ENCODE peak calls at places on chromosomes 5 and 9, in five cellular contexts. One of them, this sample, is unnamed. For H3K4me1, the result is how much of the 10 kb centered on the place peaks cover.

GRCh38 chr9:88501086-88501485 is 33.9 kb upstream of the NXNL2 start:
- DNase-seq in left ventricle myocardium inferior: no peak
- DNase-seq in HCT116: no peak
- DNase-seq in Peyer's patch: no peak
- DNase-seq in A549: no peak
- DNase-seq in this sample: no peak

GRCh38 chr5:141478321-141478945 is 2.7 kb downstream of the PCDHGC3 start:
- DNase-seq in HCT116: no peak
- DNase-seq in A549: no peak
- DNase-seq in Peyer's patch: no peak
- DNase-seq in left ventricle myocardium inferior: no peak
- DNase-seq in this sample: no peak

GRCh38 chr9:5361326-5362005 is 21.8 kb upstream of the RLN1 start:
- DNase-seq in left ventricle myocardium inferior: no peak
- DNase-seq in Peyer's patch: no peak
- DNase-seq in HCT116: no peak
- DNase-seq in A549: no peak
- DNase-seq in this sample: no peak

GRCh38 chr5:68071731-68072130 is 143.8 kb upstream of the PIK3R1 start:
- DNase-seq in HCT116: no peak
- DNase-seq in left ventricle myocardium inferior: no peak
- DNase-seq in Peyer's patch: no peak
- DNase-seq in A549: no peak
- DNase-seq in this sample: no peak

GRCh38 chr5:58199087-58199486 is 260.8 kb downstream of the PLK2 start:
- DNase-seq in Peyer's patch: no peak
- DNase-seq in HCT116: no peak
- DNase-seq in A549: no peak
- DNase-seq in left ventricle myocardium inferior: no peak
- DNase-seq in this sample: no peak

GRCh38 chr5:76372320-76373054 is 30.6 kb upstream of the IQGAP2 start:
- DNase-seq in HCT116: peak
- DNase-seq in left ventricle myocardium inferior: no peak
- DNase-seq in A549: peak
- DNase-seq in Peyer's patch: no peak
- DNase-seq in this sample: no peak

GRCh38 chr5:142246263-142246662 is 78.6 kb downstream of the SPRY4 start:
- DNase-seq in HCT116: no peak
- DNase-seq in Peyer's patch: no peak
- DNase-seq in A549: no peak
- DNase-seq in left ventricle myocardium inferior: no peak
- DNase-seq in this sample: peak

GRCh38 chr5:178115136-178115834 is 2.0 kb downstream of the N4BP3 start:
- DNase-seq in left ventricle myocardium inferior: no peak
- DNase-seq in HCT116: no peak
- DNase-seq in Peyer's patch: peak
- DNase-seq in A549: no peak
- DNase-seq in this sample: no peak

GRCh38 chr9:99019523-99020331 is 76.0 kb downstream of the COL15A1 start:
- DNase-seq in A549: peak
- DNase-seq in HCT116: no peak
- DNase-seq in left ventricle myocardium inferior: no peak
- DNase-seq in Peyer's patch: no peak
- DNase-seq in this sample: no peak

GRCh38 chr9:129305246-129305645 is 127.2 kb upstream of the IER5L start:
- DNase-seq in A549: no peak
- DNase-seq in HCT116: no peak
- DNase-seq in Peyer's patch: no peak
- DNase-seq in left ventricle myocardium inferior: no peak
- DNase-seq in this sample: no peak

GRCh38 chr5:176965633-176966032 is 40.9 kb downstream of the UIMC1 start:
- DNase-seq in HCT116: no peak
- DNase-seq in Peyer's patch: no peak
- DNase-seq in left ventricle myocardium inferior: no peak
- DNase-seq in A549: no peak
- DNase-seq in this sample: no peak

GRCh38 chr5:55601209-55601618 is 66.5 kb upstream of the PLPP1 start:
- DNase-seq in Peyer's patch: no peak
- DNase-seq in HCT116: no peak
- DNase-seq in left ventricle myocardium inferior: peak
- DNase-seq in A549: peak
- DNase-seq in this sample: peak

GRCh38 chr9:97706246-97706645 is 9.1 kb upstream of the XPA start:
- DNase-seq in Peyer's patch: no peak
- DNase-seq in left ventricle myocardium inferior: no peak
- DNase-seq in A549: no peak
- DNase-seq in HCT116: no peak
- DNase-seq in this sample: no peak

GRCh38 chr9:90073551-90073950 is 468.7 kb downstream of the GADD45G start:
- DNase-seq in A549: no peak
- DNase-seq in Peyer's patch: no peak
- DNase-seq in left ventricle myocardium inferior: no peak
- DNase-seq in HCT116: no peak
- DNase-seq in this sample: no peak

GRCh38 chr5:155260798-155261197 is 247.2 kb downstream of the KIF4B start:
- DNase-seq in HCT116: peak
- DNase-seq in Peyer's patch: no peak
- DNase-seq in left ventricle myocardium inferior: no peak
- DNase-seq in A549: no peak
- DNase-seq in this sample: no peak

GRCh38 chr5:178249191-178249989 is 16.8 kb upstream of the PHYKPL start:
- DNase-seq in HCT116: no peak
- DNase-seq in left ventricle myocardium inferior: peak
- DNase-seq in Peyer's patch: no peak
- DNase-seq in A549: no peak
- DNase-seq in this sample: no peak

GRCh38 chr5:15209053-15209762 is 290.8 kb upstream of the FBXL7 start:
- DNase-seq in left ventricle myocardium inferior: no peak
- DNase-seq in Peyer's patch: no peak
- DNase-seq in A549: no peak
- DNase-seq in HCT116: no peak
- DNase-seq in this sample: no peak

GRCh38 chr9:92342825-92343488 is 17.2 kb downstream of the CENPP start:
- DNase-seq in HCT116: no peak
- DNase-seq in A549: no peak
- DNase-seq in Peyer's patch: no peak
- DNase-seq in left ventricle myocardium inferior: no peak
- DNase-seq in this sample: no peak

GRCh38 chr5:10524376-10525123 is 39.3 kb upstream of the ANKRD33B start:
- DNase-seq in Peyer's patch: no peak
- DNase-seq in A549: no peak
- DNase-seq in HCT116: no peak
- DNase-seq in left ventricle myocardium inferior: no peak
- DNase-seq in this sample: no peak

GRCh38 chr5:92309336-92309991 is 926.3 kb upstream of the ARRDC3 start:
- DNase-seq in Peyer's patch: no peak
- DNase-seq in left ventricle myocardium inferior: no peak
- DNase-seq in A549: peak
- DNase-seq in HCT116: peak
- DNase-seq in this sample: no peak

GRCh38 chr5:95620030-95620869 is at the start of gene GPR150:
- DNase-seq in A549: peak
- DNase-seq in HCT116: no peak
- DNase-seq in Peyer's patch: peak
- DNase-seq in left ventricle myocardium inferior: peak
- DNase-seq in this sample: peak

GRCh38 chr9:97804059-97804365 is 49.0 kb upstream of the FOXE1 start:
- DNase-seq in HCT116: no peak
- DNase-seq in A549: no peak
- DNase-seq in left ventricle myocardium inferior: no peak
- DNase-seq in Peyer's patch: no peak
- DNase-seq in this sample: no peak

GRCh38 chr5:21391506-21391905 is 1403.5 kb upstream of the CDH18 start:
- DNase-seq in left ventricle myocardium inferior: no peak
- DNase-seq in Peyer's patch: no peak
- DNase-seq in A549: no peak
- DNase-seq in HCT116: no peak
- DNase-seq in this sample: no peak

GRCh38 chr5:107855171-107855570 is 184.4 kb upstream of the EFNA5 start:
- DNase-seq in HCT116: no peak
- DNase-seq in Peyer's patch: no peak
- DNase-seq in A549: no peak
- DNase-seq in left ventricle myocardium inferior: no peak
- DNase-seq in this sample: no peak

GRCh38 chr9:104108315-104108714 is 14.2 kb downstream of the SMC2 start:
- DNase-seq in Peyer's patch: no peak
- DNase-seq in HCT116: no peak
- DNase-seq in left ventricle myocardium inferior: no peak
- DNase-seq in A549: no peak
- DNase-seq in this sample: no peak

GRCh38 chr9:37969130-37969529 is 65.2 kb upstream of the SLC25A51 start:
- DNase-seq in HCT116: no peak
- DNase-seq in A549: peak
- DNase-seq in left ventricle myocardium inferior: peak
- DNase-seq in Peyer's patch: no peak
- DNase-seq in this sample: peak

GRCh38 chr5:116632890-116633289 is 58.3 kb upstream of the SEMA6A start:
- DNase-seq in HCT116: no peak
- DNase-seq in Peyer's patch: no peak
- DNase-seq in left ventricle myocardium inferior: no peak
- DNase-seq in A549: no peak
- DNase-seq in this sample: no peak

GRCh38 chr9:92746567-92747458 is 17.8 kb downstream of the BICD2 start:
- DNase-seq in HCT116: no peak
- DNase-seq in A549: no peak
- DNase-seq in left ventricle myocardium inferior: no peak
- DNase-seq in Peyer's patch: no peak
- DNase-seq in this sample: no peak

GRCh38 chr5:98779264-98779877 is 5.9 kb downstream of the RGMB start:
- DNase-seq in A549: no peak
- DNase-seq in Peyer's patch: no peak
- DNase-seq in left ventricle myocardium inferior: no peak
- DNase-seq in HCT116: no peak
- DNase-seq in this sample: no peak

GRCh38 chr9:70587143-70587710 is 172.8 kb upstream of the KLF9 start:
- DNase-seq in Peyer's patch: no peak
- DNase-seq in A549: no peak
- DNase-seq in left ventricle myocardium inferior: no peak
- DNase-seq in HCT116: no peak
- DNase-seq in this sample: no peak

GRCh38 chr9:70588381-70588780 is 173.9 kb upstream of the KLF9 start:
- DNase-seq in Peyer's patch: no peak
- DNase-seq in A549: no peak
- DNase-seq in HCT116: no peak
- DNase-seq in left ventricle myocardium inferior: no peak
- DNase-seq in this sample: no peak

GRCh38 chr9:70589571-70590263 is 175.3 kb upstream of the KLF9 start:
- DNase-seq in left ventricle myocardium inferior: peak
- DNase-seq in A549: no peak
- DNase-seq in HCT116: no peak
- DNase-seq in Peyer's patch: no peak
- DNase-seq in this sample: no peak

GRCh38 chr9:70590264-70590646 is 175.8 kb upstream of the KLF9 start:
- DNase-seq in HCT116: no peak
- DNase-seq in A549: no peak
- DNase-seq in left ventricle myocardium inferior: no peak
- DNase-seq in Peyer's patch: no peak
- DNase-seq in this sample: no peak

DNA sequence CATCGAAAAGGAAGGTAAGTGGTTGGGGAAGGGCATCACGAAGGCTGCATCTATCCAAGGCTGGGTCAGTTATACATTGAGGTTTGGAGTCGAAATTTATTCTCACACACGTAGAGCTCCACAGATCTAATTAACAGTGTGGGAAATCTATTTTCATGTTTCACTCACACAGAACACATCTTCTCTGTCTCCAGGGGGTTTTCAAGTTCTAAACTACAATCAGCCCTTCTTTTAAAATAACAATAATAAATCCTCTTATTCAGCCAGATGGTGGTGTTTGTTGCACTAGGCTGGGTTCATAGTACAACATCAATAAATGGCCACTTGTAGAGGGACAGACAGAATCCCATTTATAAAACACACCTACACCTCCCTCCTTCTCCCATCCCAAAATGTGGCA is 174.5 kb upstream of the KLF9 start:
- DNase-seq in A549: no peak
- DNase-seq in Peyer's patch: no peak
- DNase-seq in HCT116: no peak
- DNase-seq in left ventricle myocardium inferior: no peak
- DNase-seq in this sample: no peak
- H3K4me1 ChIP-seq in A549: under half
- H3K4me1 ChIP-seq in Peyer's patch: under half
- H3K4me1 ChIP-seq in HCT116: under half
- H3K4me1 ChIP-seq in left ventricle myocardium inferior: half or more
- H3K4me1 ChIP-seq in this sample: under half

GRCh38 chr5:79536193-79536906 is 22.4 kb upstream of the HOMER1 start:
- DNase-seq in Peyer's patch: no peak
- DNase-seq in A549: no peak
- DNase-seq in left ventricle myocardium inferior: no peak
- DNase-seq in HCT116: no peak
- DNase-seq in this sample: no peak

GRCh38 chr5:79540939-79541338 is 27.0 kb upstream of the HOMER1 start:
- DNase-seq in left ventricle myocardium inferior: no peak
- DNase-seq in A549: no peak
- DNase-seq in Peyer's patch: no peak
- DNase-seq in HCT116: no peak
- DNase-seq in this sample: no peak

GRCh38 chr5:79535477-79536192 is 21.7 kb upstream of the HOMER1 start:
- DNase-seq in Peyer's patch: no peak
- DNase-seq in A549: no peak
- DNase-seq in left ventricle myocardium inferior: no peak
- DNase-seq in HCT116: no peak
- DNase-seq in this sample: no peak
- TF ChIP-seq CTCF in Peyer's patch: no peak
- TF ChIP-seq CTCF in A549: no peak
- TF ChIP-seq CTCF in left ventricle myocardium inferior: peak
- TF ChIP-seq CTCF in HCT116: peak
- TF ChIP-seq CTCF in this sample: peak

GRCh38 chr9:87137718-87138117 is 190.4 kb upstream of the GAS1 start:
- DNase-seq in A549: no peak
- DNase-seq in Peyer's patch: no peak
- DNase-seq in HCT116: no peak
- DNase-seq in left ventricle myocardium inferior: no peak
- DNase-seq in this sample: no peak

GRCh38 chr9:87140142-87140541 is 192.8 kb upstream of the GAS1 start:
- DNase-seq in Peyer's patch: no peak
- DNase-seq in HCT116: no peak
- DNase-seq in left ventricle myocardium inferior: no peak
- DNase-seq in A549: no peak
- DNase-seq in this sample: no peak

GRCh38 chr9:87140605-87141109 is 193.4 kb upstream of the GAS1 start:
- DNase-seq in A549: no peak
- DNase-seq in left ventricle myocardium inferior: no peak
- DNase-seq in Peyer's patch: no peak
- DNase-seq in HCT116: no peak
- DNase-seq in this sample: no peak

GRCh38 chr9:87138128-87139040 is 191.1 kb upstream of the GAS1 start:
- DNase-seq in Peyer's patch: no peak
- DNase-seq in HCT116: no peak
- DNase-seq in A549: no peak
- DNase-seq in left ventricle myocardium inferior: no peak
- DNase-seq in this sample: no peak

GRCh38 chr9:87141124-87141523 is 193.8 kb upstream of the GAS1 start:
- DNase-seq in Peyer's patch: no peak
- DNase-seq in left ventricle myocardium inferior: no peak
- DNase-seq in HCT116: no peak
- DNase-seq in A549: no peak
- DNase-seq in this sample: no peak
- H3K4me3 ChIP-seq in Peyer's patch: no peak
- H3K4me3 ChIP-seq in left ventricle myocardium inferior: no peak
- H3K4me3 ChIP-seq in HCT116: no peak
- H3K4me3 ChIP-seq in A549: no peak
- H3K4me3 ChIP-seq in this sample: no peak

GRCh38 chr9:127908660-127908926 is 8.2 kb downstream of the ST6GALNAC4 start:
- DNase-seq in HCT116: no peak
- DNase-seq in Peyer's patch: no peak
- DNase-seq in A549: no peak
- DNase-seq in left ventricle myocardium inferior: no peak
- DNase-seq in this sample: no peak
- H3K4me1 ChIP-seq in HCT116: under half
- H3K4me1 ChIP-seq in Peyer's patch: under half
- H3K4me1 ChIP-seq in A549: under half
- H3K4me1 ChIP-seq in left ventricle myocardium inferior: under half
- H3K4me1 ChIP-seq in this sample: under half